ENCODE peak calls at places on chromosomes 5 and 9, in ten cellular contexts. M is sigmoid colon, L is tibial nerve, I is heart left ventricle, P is A549, Y is cardiac muscle cell, R is upper lobe of right lung, Z is H1, X is left ventricle myocardium inferior, V is tibial artery. T is an unnamed sample. For H3K4me1, the result is how much of the 10 kb centered on the place peaks cover.

GRCh38 chr9:109119439-109120203 is at the start of gene TMEM245:
- DNase-seq in M (peak), L (peak), I (peak), P (peak), Y (peak), R (peak), Z (peak), X (peak), V (peak), T (peak)

GRCh38 chr5:31192442-31192841 is 1.0 kb upstream of the CDH6 start:
- DNase-seq in M (no peak), L (no peak), I (no peak), P (no peak), Y (no peak), R (no peak), Z (no peak), X (no peak), V (no peak), T (no peak)

GRCh38 chr5:81068063-81068462 is 107.9 kb downstream of the RASGRF2 start:
- DNase-seq in M (no peak), L (no peak), I (peak), P (no peak), Y (no peak), R (no peak), Z (no peak), X (no peak), V (no peak), T (no peak)

GRCh38 chr9:92173318-92173717 is 58.1 kb upstream of the SPTLC1 start:
- DNase-seq in M (no peak), L (no peak), I (no peak), P (no peak), Y (no peak), R (no peak), Z (no peak), X (no peak), V (no peak), T (no peak)

GRCh38 chr5:159826351-159827222 is 89.7 kb upstream of the ADRA1B start:
- DNase-seq in M (no peak), L (no peak), I (no peak), P (peak), Y (no peak), R (peak), Z (no peak), X (no peak), V (no peak), T (no peak)

GRCh38 chr5:146647656-146648199 is 131.7 kb upstream of the GPR151 start:
- DNase-seq in M (no peak), L (no peak), I (no peak), P (no peak), Y (peak), R (no peak), Z (no peak), X (no peak), V (no peak), T (no peak)

GRCh38 chr9:75083188-75083976 is 4.6 kb downstream of the NMRK1 start:
- DNase-seq in M (no peak), L (no peak), I (no peak), P (no peak), Y (peak), R (peak), Z (no peak), X (peak), V (no peak), T (peak)

GRCh38 chr5:32299059-32299677 is 13.6 kb downstream of the MTMR12 start:
- DNase-seq in M (no peak), L (no peak), I (no peak), P (no peak), Y (no peak), R (no peak), Z (no peak), X (no peak), V (no peak), T (no peak)

GRCh38 chr5:31781772-31782171 is 142.8 kb downstream of the PDZD2 start:
- DNase-seq in M (no peak), L (no peak), I (no peak), P (no peak), Y (no peak), R (no peak), Z (no peak), X (no peak), V (no peak), T (no peak)

GRCh38 chr9:122265265-122265900 is 701 bp downstream of the MRRF start:
- DNase-seq in M (no peak), L (no peak), I (no peak), P (peak), Y (no peak), R (no peak), Z (no peak), X (no peak), V (no peak), T (no peak)

GRCh38 chr5:95843733-95844223 is 21.3 kb upstream of the GLRX start:
- DNase-seq in M (no peak), L (peak), I (no peak), P (peak), Y (no peak), R (peak), Z (no peak), X (no peak), V (peak), T (no peak)

GRCh38 chr9:122941560-122942234 is 877 bp downstream of the RABGAP1 start:
- DNase-seq in M (peak), L (no peak), I (no peak), P (no peak), Y (peak), R (no peak), Z (no peak), X (no peak), V (no peak), T (no peak)

GRCh38 chr9:88880194-88880593 is 111.1 kb upstream of the S1PR3 start:
- DNase-seq in M (no peak), L (no peak), I (no peak), P (no peak), Y (no peak), R (no peak), Z (no peak), X (no peak), V (no peak), T (no peak)

GRCh38 chr9:4235951-4236804 is 63.7 kb downstream of the GLIS3 start:
- DNase-seq in M (no peak), L (no peak), I (no peak), P (peak), Y (no peak), R (no peak), Z (no peak), X (no peak), V (no peak), T (no peak)

GRCh38 chr5:126052120-126052519 is 371.1 kb upstream of the GRAMD2B start:
- DNase-seq in M (no peak), L (no peak), I (no peak), P (no peak), Y (no peak), R (no peak), Z (no peak), X (no peak), V (no peak), T (no peak)

GRCh38 chr5:52582313-52582712 is 205.4 kb upstream of the ITGA1 start:
- DNase-seq in M (no peak), L (no peak), I (no peak), P (peak), Y (peak), R (no peak), Z (no peak), X (no peak), V (no peak), T (no peak)

GRCh38 chr9:134216449-134216951 is 52.1 kb upstream of the RNU6ATAC start:
- DNase-seq in M (peak), L (no peak), I (no peak), P (no peak), Y (no peak), R (peak), Z (no peak), X (peak), V (no peak), T (peak)

GRCh38 chr9:127919253-127919815 is 2.5 kb upstream of the ST6GALNAC4 start:
- DNase-seq in M (peak), L (peak), I (peak), P (peak), Y (no peak), R (peak), Z (no peak), X (peak), V (peak), T (peak)

GRCh38 chr9:125235805-125236534 is 5.2 kb downstream of the HSPA5 start:
- DNase-seq in M (no peak), L (no peak), I (no peak), P (no peak), Y (no peak), R (no peak), Z (no peak), X (no peak), V (no peak), T (no peak)

GRCh38 chr5:73170522-73170921 is 2.5 kb upstream of the TMEM174 start:
- DNase-seq in M (no peak), L (no peak), I (no peak), P (peak), Y (peak), R (no peak), Z (peak), X (no peak), V (no peak), T (no peak)

GRCh38 chr5:110639307-110639902 is 87.1 kb downstream of the TMEM232 start:
- DNase-seq in M (no peak), L (no peak), I (no peak), P (no peak), Y (no peak), R (no peak), Z (no peak), X (no peak), V (no peak), T (no peak)

GRCh38 chr5:135130526-135131215 is 96.6 kb upstream of the PITX1 start:
- DNase-seq in M (peak), L (no peak), I (no peak), P (no peak), Y (no peak), R (no peak), Z (no peak), X (no peak), V (no peak), T (no peak)

GRCh38 chr5:92559743-92560142 is 1021.3 kb downstream of the NR2F1-AS1 start:
- DNase-seq in M (no peak), L (no peak), I (no peak), P (peak), Y (no peak), R (no peak), Z (no peak), X (no peak), V (no peak), T (no peak)

GRCh38 chr5:28809811-28810750 is 1771.7 kb upstream of the CDH9 start:
- DNase-seq in M (peak), L (no peak), I (no peak), P (no peak), Y (no peak), R (no peak), Z (no peak), X (no peak), V (no peak), T (no peak)

DNA sequence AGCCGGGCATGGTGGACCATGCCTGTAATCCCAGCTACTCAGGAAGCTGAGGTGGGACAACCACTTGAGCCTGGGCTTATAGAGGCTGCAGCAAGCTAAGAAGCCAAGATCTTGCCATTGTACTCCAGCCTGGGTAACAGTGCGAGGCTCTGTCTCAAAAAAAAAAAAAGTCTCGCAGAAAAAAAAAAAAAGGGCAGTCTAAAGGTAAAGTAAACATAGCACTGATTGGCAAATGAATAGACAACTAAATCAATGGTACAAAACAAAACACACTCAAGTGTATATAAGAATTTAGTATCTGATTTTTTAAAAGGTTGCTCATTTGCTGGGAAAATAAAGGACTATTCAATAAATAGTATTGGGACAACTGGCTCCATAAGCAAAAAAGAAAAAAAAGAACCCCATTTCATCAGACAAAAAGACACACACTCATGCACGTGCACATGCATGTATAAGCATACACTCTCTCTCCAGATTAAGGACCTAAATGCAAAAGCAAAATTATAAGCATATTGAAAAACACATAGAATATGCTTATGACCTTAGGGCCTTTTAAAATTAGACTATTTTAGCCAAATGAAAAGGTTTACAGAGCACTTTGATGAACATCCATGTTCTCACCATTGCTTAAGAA is 5.7 kb downstream of the IL6ST start:
- DNase-seq in M (no peak), L (no peak), I (no peak), P (no peak), Y (no peak), R (no peak), Z (no peak), X (no peak), V (no peak), T (no peak)
- H3K4me1 ChIP-seq in M (under half), L (under half), I (under half), P (under half), Y (under half), R (under half), Z (under half), X (half or more), V (under half), T (half or more)

DNA sequence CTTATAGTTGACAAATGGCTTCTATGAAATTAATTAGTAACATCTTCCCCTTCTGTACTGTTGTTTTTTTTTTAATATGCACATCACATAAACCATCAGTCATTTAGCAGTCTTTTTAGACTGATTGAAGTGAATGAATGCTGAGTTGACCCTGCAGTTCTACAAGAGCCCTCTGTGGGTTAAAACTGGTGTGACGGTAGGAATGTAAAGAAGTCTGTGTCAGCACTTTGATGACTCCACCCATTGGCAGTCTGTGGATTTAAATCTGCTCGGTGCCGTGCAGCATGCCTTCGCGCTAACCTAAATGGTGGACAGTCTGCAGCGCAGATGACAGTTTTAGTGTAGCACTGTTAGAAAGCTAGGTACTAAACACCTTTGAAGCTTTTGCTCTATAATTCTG is 3.1 kb downstream of the GTF3C4 start:
- DNase-seq in M (no peak), L (no peak), I (no peak), P (peak), Y (peak), R (no peak), Z (no peak), X (no peak), V (no peak), T (no peak)
- TF ChIP-seq CTCF in M (no peak), L (no peak), I (no peak), P (no peak), Y (peak), R (no peak), Z (no peak), X (no peak), V (no peak), T (no peak)

GRCh38 chr9:77585335-77585786 is 62.8 kb downstream of the GNA14 start:
- DNase-seq in M (no peak), L (no peak), I (no peak), P (no peak), Y (no peak), R (no peak), Z (peak), X (no peak), V (no peak), T (no peak)
- H3K4me1 ChIP-seq in M (under half), L (under half), I (under half), P (under half), Y (under half), R (under half), Z (under half), X (under half), V (under half), T (under half)

GRCh38 chr5:38497946-38498345 is 58.5 kb downstream of the LIFR start:
- DNase-seq in M (no peak), L (no peak), I (no peak), P (peak), Y (no peak), R (no peak), Z (no peak), X (no peak), V (no peak), T (no peak)
- TF ChIP-seq CTCF in M (no peak), L (no peak), I (peak), P (peak), Y (peak), R (no peak), Z (peak), X (peak), V (peak), T (no peak)

DNA sequence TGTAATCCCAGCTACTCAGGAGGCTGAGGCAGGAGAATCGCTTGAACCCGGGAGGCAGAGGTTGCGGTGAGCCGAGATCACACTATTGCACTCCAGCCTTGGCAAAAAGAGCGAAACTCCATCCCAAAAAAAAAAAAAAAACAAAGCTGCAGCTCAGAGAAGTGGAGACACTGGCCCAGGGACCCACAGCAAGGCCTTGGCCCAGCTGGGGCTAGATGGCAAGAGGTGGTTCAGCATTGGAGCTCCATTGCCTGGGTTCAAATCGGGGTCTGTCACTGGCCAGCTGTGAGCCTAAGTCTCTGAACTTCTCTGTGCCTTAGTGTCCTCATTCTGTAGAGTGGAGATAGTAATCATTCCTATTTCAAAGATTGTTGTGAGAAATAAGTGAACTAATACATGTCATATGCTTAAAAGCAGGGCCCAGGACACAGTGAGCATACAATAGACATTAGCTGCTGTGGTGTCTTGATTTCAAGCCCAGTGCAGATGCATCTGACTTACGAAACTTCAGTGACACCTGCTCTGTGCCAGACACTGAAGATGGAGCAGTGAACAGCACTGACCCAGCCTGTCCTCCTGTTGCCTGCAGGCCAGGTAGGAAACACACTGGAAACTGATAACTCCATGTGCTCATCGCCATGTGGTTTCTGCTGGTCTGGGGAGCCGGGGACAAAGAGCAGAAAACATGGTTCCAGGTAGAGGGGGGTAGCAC is 127.7 kb downstream of the C9orf50 start:
- DNase-seq in M (no peak), L (no peak), I (no peak), P (no peak), Y (no peak), R (no peak), Z (no peak), X (no peak), V (no peak), T (no peak)
- H3K4me1 ChIP-seq in M (under half), L (under half), I (half or more), P (half or more), Y (under half), R (half or more), Z (under half), X (half or more), V (half or more), T (half or more)